ENCODE peak calls at places on chromosomes 4 and X, in nine cellular contexts. F, S, U, Q, W, L, V, E and N are unnamed samples.
A peak's percentile ranks its signal among the peaks of the same experiment; 100 is the strongest.

GRCh38 chr4:125522588-125522987 is 207.8 kb downstream of the FAT4 start:
- DNase-seq in L (no peak), E (no peak), F (no peak), W (no peak), Q (no peak), S (no peak), U (no peak), V (no peak), N (no peak)

GRCh38 chr4:152956650-152957436 is 20.7 kb downstream of the FHDC1 start:
- DNase-seq in F (no peak), S (no peak), Q (no peak), U (peak; percentile 88), L (no peak), V (peak; percentile 66), W (no peak), E (no peak), N (no peak)

GRCh38 chr4:185265942-185266341 is 56.5 kb downstream of the SNX25 start:
- DNase-seq in V (no peak), E (no peak), S (no peak), W (peak; percentile 75), F (no peak), Q (no peak), L (no peak), U (peak; percentile 76), N (no peak)

GRCh38 chr4:136302566-136302965 is 1229.7 kb downstream of the PCDH18 start:
- DNase-seq in W (no peak), V (no peak), Q (no peak), F (no peak), S (no peak), U (peak; percentile 9), L (no peak), E (no peak), N (no peak)

GRCh38 chr4:57147335-57148060 is 37.3 kb upstream of the IGFBP7 start:
- DNase-seq in E (no peak), L (no peak), Q (no peak), U (peak; percentile 74), F (no peak), V (no peak), W (no peak), S (no peak), N (no peak)

GRCh38 chr4:132614682-132615081 is 534.4 kb upstream of the PCDH10 start:
- DNase-seq in F (no peak), E (no peak), Q (no peak), V (no peak), W (peak; percentile 28), U (peak; percentile 25), S (no peak), L (no peak), N (no peak)

GRCh38 chr4:81003549-81004240 is 26.8 kb upstream of the BMP3 start:
- DNase-seq in V (no peak), W (peak; percentile 95), L (no peak), S (no peak), E (no peak), Q (no peak), F (no peak), U (no peak), N (peak; percentile 13)

GRCh38 chr4:79650794-79651431 is 242.9 kb upstream of the GK2 start:
- DNase-seq in S (no peak), L (no peak), U (peak; percentile 79), V (no peak), E (no peak), Q (no peak), F (no peak), W (no peak), N (no peak)

GRCh38 chr4:141081921-141082381 is 51.3 kb downstream of the RNF150 start:
- DNase-seq in Q (no peak), F (no peak), W (no peak), L (no peak), E (no peak), U (no peak), V (no peak), S (no peak), N (no peak)

GRCh38 chrX:110746014-110746413 is 49.6 kb downstream of the CHRDL1 start:
- DNase-seq in W (no peak), F (no peak), U (no peak), V (no peak), S (no peak), L (no peak), Q (no peak), E (peak; percentile 14), N (no peak)

GRCh38 chr4:27398911-27399310 is 538.3 kb downstream of the STIM2 start:
- DNase-seq in V (no peak), Q (no peak), F (no peak), E (no peak), S (no peak), L (no peak), W (no peak), U (no peak), N (no peak)

GRCh38 chr4:146435962-146436361 is 85.8 kb downstream of the SLC10A7 start:
- DNase-seq in F (no peak), L (no peak), Q (no peak), U (no peak), V (no peak), E (no peak), W (no peak), S (no peak), N (no peak)

DNA sequence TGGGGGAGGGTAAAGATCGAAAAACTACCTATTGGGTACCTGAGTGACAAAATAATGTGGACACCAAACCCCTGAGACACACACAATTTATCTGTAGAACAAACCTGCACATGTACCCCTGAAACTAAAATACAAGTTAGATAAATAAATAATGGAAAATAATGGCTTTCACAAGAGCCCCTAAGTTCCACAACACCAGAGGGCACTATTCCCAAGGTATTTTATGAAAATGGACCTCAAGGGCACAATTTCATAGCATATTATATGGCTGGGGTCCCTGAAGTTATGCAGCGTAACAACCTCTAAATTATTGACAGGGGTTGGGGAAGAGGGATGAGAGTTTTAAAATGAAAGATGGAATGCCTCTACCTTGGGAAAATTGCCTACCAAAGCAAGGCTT is 81.3 kb upstream of the TMEM33 start:
- DNase-seq in W (no peak), L (no peak), E (no peak), V (no peak), U (peak; percentile 7), S (no peak), F (no peak), Q (no peak), N (no peak)
- TF ChIP-seq CTCF in W (peak; percentile 50), L (no peak), E (peak; percentile 46), V (no peak), U (peak; percentile 37), S (no peak), F (no peak), Q (no peak), N (no peak)

DNA sequence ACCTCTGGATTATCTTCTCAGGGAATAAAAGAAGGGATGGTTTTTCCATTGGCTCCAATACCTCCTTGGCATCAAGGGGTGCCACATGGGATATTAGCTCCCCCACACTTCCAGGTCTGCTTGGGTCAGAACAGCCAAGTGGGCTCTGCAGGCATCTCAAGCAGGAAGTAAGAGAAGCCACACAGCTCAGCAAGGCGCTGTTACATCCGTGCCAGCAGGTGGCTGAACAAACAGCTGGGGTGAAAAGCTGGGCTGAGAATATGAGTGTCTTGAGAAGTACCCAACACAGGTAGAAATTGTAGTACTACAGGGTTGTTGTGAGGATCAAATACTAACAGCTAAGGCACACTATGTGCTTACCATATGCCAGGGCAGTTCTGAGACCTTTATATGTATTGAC is 76.7 kb upstream of the TMEM150C start:
- DNase-seq in W (peak; percentile 3), F (no peak), V (no peak), Q (no peak), S (no peak), L (no peak), E (no peak), U (peak; percentile 12), N (no peak)
- TF ChIP-seq CTCF in W (peak; percentile 20), F (no peak), V (no peak), Q (no peak), S (no peak), L (no peak), E (no peak), U (peak; percentile 24), N (no peak)

GRCh38 chrX:106619797-106620196 is 8.0 kb downstream of the RADX start:
- DNase-seq in U (peak; percentile 31), L (no peak), S (no peak), Q (no peak), F (no peak), E (no peak), W (no peak), V (no peak), N (no peak)
- TF ChIP-seq CTCF in U (peak; percentile 55), L (no peak), S (peak; percentile 37), Q (peak; percentile 33), F (no peak), E (peak; percentile 46), W (peak; percentile 74), V (no peak), N (peak; percentile 20)

DNA sequence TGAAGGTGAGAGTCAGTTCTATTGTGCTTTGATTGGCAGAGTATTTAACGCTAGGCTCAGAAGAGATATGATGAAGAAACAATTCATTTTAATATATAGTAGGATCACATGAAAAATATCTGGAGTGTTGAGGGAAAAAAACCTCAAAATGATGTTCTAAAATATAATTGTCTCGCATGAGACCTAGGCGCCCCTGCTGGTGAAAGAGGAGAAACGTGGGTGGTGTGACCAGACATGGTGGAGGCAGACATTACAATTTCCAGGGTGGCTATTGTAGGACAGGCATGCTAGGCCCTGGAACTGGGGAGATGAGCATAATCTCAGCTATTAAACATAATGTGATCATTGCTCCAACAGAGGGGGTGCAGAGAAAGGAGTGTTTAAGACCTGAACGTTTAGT is 210.0 kb downstream of the HS3ST1 start:
- DNase-seq in F (no peak), L (no peak), U (peak; percentile 6), V (no peak), W (no peak), S (no peak), Q (no peak), E (no peak), N (no peak)
- TF ChIP-seq CTCF in F (no peak), L (no peak), U (peak; percentile 35), V (no peak), W (no peak), S (no peak), Q (no peak), E (peak; percentile 30), N (no peak)

DNA sequence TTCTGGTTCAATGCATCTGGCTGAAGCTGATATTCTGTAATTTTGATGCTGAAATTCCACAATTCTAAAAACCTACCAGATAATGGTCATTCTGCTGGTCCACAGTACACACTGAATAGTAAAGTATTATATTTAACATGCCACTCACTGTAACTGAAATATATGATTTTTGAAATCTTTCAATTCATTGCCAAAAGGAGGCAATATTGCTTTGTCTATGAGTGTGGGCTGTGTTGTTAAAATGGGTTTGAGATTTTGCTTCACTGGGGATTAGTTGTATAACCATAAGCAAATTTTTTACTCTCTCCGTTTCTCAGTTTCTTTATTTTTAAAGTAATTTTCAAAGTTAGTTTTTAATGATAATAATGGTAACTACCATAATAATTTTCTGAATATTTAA is 1404.1 kb upstream of the IGFBP7 start:
- DNase-seq in S (no peak), L (no peak), W (no peak), U (no peak), V (no peak), F (no peak), E (no peak), Q (no peak), N (no peak)
- TF ChIP-seq CTCF in S (no peak), L (no peak), W (no peak), U (no peak), V (no peak), F (no peak), E (peak; percentile 7), Q (no peak), N (no peak)